ENCODE peak calls at places on chromosomes 2 and 18, in ten cellular contexts. F is natural killer cell, B is fibroblast of the aortic adventitia, V is Peyer's patch, M is nephron progenitor cell, Q is ascending aorta, R is pancreas, U is HFF-Myc, S is AG10803, K is neural crest cell. Y is an unnamed sample.

GRCh38 chr2:101736861-101737291 is 39.4 kb downstream of the MAP4K4 start:
- DNase-seq in F (no peak), B (peak), V (no peak), M (no peak), Q (no peak), R (no peak), U (no peak), S (peak), K (no peak), Y (no peak)

GRCh38 chr18:3683483-3683882 is 233.5 kb downstream of the TGIF1 start:
- DNase-seq in F (no peak), B (no peak), V (no peak), M (no peak), Q (no peak), R (no peak), U (no peak), S (no peak), K (no peak), Y (no peak)

GRCh38 chr18:63799164-63799563 is 23.9 kb downstream of the SERPINB7 start:
- DNase-seq in F (no peak), B (no peak), V (no peak), M (no peak), Q (no peak), R (no peak), U (no peak), S (no peak), K (no peak), Y (no peak)

GRCh38 chr2:70122470-70122869 is 35.2 kb downstream of the PCBP1 start:
- DNase-seq in F (no peak), B (no peak), V (no peak), M (no peak), Q (no peak), R (no peak), U (no peak), S (peak), K (no peak), Y (no peak)

GRCh38 chr2:101983928-101984327 is 7.8 kb upstream of the IL1R2 start:
- DNase-seq in F (no peak), B (peak), V (no peak), M (no peak), Q (no peak), R (no peak), U (no peak), S (no peak), K (no peak), Y (no peak)

GRCh38 chr18:23179416-23179815 is 44.1 kb downstream of the CABLES1 start:
- DNase-seq in F (no peak), B (no peak), V (no peak), M (no peak), Q (no peak), R (peak), U (no peak), S (no peak), K (no peak), Y (no peak)

GRCh38 chr18:47730795-47731194 is 199.7 kb downstream of the SMAD2 start:
- DNase-seq in F (no peak), B (no peak), V (no peak), M (no peak), Q (no peak), R (no peak), U (no peak), S (peak), K (no peak), Y (no peak)

GRCh38 chr18:11497585-11497984 is 111.8 kb upstream of the SLC35G4 start:
- DNase-seq in F (no peak), B (peak), V (no peak), M (no peak), Q (no peak), R (no peak), U (no peak), S (peak), K (no peak), Y (no peak)

GRCh38 chr2:46711156-46711555 is 204.4 kb downstream of the MCFD2 start:
- DNase-seq in F (no peak), B (peak), V (no peak), M (no peak), Q (no peak), R (no peak), U (no peak), S (no peak), K (no peak), Y (no peak)

GRCh38 chr2:1455466-1455865 is 42.2 kb downstream of the TPO start:
- DNase-seq in F (no peak), B (no peak), V (no peak), M (no peak), Q (no peak), R (no peak), U (peak), S (peak), K (no peak), Y (no peak)

GRCh38 chr2:101776172-101777043 is 78.9 kb downstream of the MAP4K4 start:
- DNase-seq in F (no peak), B (peak), V (no peak), M (peak), Q (no peak), R (no peak), U (no peak), S (no peak), K (no peak), Y (no peak)

GRCh38 chr2:36069083-36069482 is 286.5 kb upstream of the CRIM1 start:
- DNase-seq in F (no peak), B (no peak), V (no peak), M (no peak), Q (no peak), R (no peak), U (no peak), S (no peak), K (no peak), Y (no peak)

GRCh38 chr2:66587216-66587615 is 152.3 kb downstream of the MEIS1 start:
- DNase-seq in F (no peak), B (no peak), V (no peak), M (no peak), Q (no peak), R (peak), U (no peak), S (peak), K (no peak), Y (no peak)

GRCh38 chr2:62706721-62707516 is 1.4 kb downstream of the EHBP1 start:
- DNase-seq in F (no peak), B (peak), V (no peak), M (no peak), Q (no peak), R (no peak), U (no peak), S (no peak), K (no peak), Y (no peak)

GRCh38 chr2:128286011-128286721 is 32.5 kb downstream of the HS6ST1 start:
- DNase-seq in F (no peak), B (no peak), V (no peak), M (no peak), Q (no peak), R (no peak), U (no peak), S (no peak), K (no peak), Y (no peak)

GRCh38 chr2:142989276-142990204 is 112.1 kb downstream of the KYNU start:
- DNase-seq in F (no peak), B (peak), V (no peak), M (no peak), Q (no peak), R (no peak), U (no peak), S (peak), K (no peak), Y (no peak)

GRCh38 chr2:236045264-236046235 is 122.6 kb downstream of the GBX2 start:
- DNase-seq in F (no peak), B (no peak), V (no peak), M (no peak), Q (no peak), R (no peak), U (no peak), S (no peak), K (no peak), Y (no peak)

GRCh38 chr2:101160454-101160853 is 9.3 kb upstream of the TBC1D8 start:
- DNase-seq in F (no peak), B (peak), V (no peak), M (no peak), Q (no peak), R (peak), U (no peak), S (peak), K (no peak), Y (no peak)

GRCh38 chr18:54134053-54134452 is 90.4 kb downstream of the MBD2 start:
- DNase-seq in F (no peak), B (no peak), V (no peak), M (no peak), Q (no peak), R (no peak), U (no peak), S (peak), K (no peak), Y (no peak)

GRCh38 chr2:239791727-239792648 is 233.2 kb downstream of the NDUFA10 start:
- DNase-seq in F (no peak), B (no peak), V (peak), M (no peak), Q (no peak), R (no peak), U (no peak), S (no peak), K (no peak), Y (peak)

GRCh38 chr18:62767321-62767720 is 52.0 kb downstream of the PHLPP1 start:
- DNase-seq in F (no peak), B (peak), V (no peak), M (no peak), Q (no peak), R (no peak), U (no peak), S (peak), K (no peak), Y (no peak)

GRCh38 chr18:50424877-50425690 is 50.2 kb downstream of the SKA1 start:
- DNase-seq in F (no peak), B (peak), V (no peak), M (no peak), Q (no peak), R (peak), U (peak), S (peak), K (no peak), Y (no peak)

GRCh38 chr2:191115391-191115790 is 35.4 kb downstream of the STAT4 start:
- DNase-seq in F (peak), B (no peak), V (no peak), M (no peak), Q (no peak), R (no peak), U (no peak), S (no peak), K (no peak), Y (no peak)

GRCh38 chr2:69509011-69509749 is 71.9 kb upstream of the NFU1 start:
- DNase-seq in F (no peak), B (no peak), V (no peak), M (no peak), Q (no peak), R (no peak), U (no peak), S (peak), K (no peak), Y (no peak)

GRCh38 chr2:139465789-139466188 is 685.6 kb upstream of the NXPH2 start:
- DNase-seq in F (no peak), B (no peak), V (no peak), M (no peak), Q (no peak), R (no peak), U (no peak), S (no peak), K (no peak), Y (no peak)

GRCh38 chr2:176535480-176536113 is 266.4 kb downstream of the MTX2 start:
- DNase-seq in F (no peak), B (no peak), V (no peak), M (no peak), Q (no peak), R (no peak), U (no peak), S (no peak), K (no peak), Y (no peak)

GRCh38 chr2:136051001-136051724 is 65.7 kb upstream of the DARS1 start:
- DNase-seq in F (no peak), B (no peak), V (no peak), M (no peak), Q (no peak), R (no peak), U (no peak), S (no peak), K (no peak), Y (no peak)
- TF ChIP-seq CTCF in F (no peak), B (no peak), V (no peak), M (no peak), Q (no peak), R (no peak), U (no peak), S (no peak), K (no peak), Y (no peak)

GRCh38 chr18:45440246-45440645 is 175.0 kb upstream of the SLC14A2 start:
- DNase-seq in F (no peak), B (no peak), V (no peak), M (no peak), Q (no peak), R (no peak), U (no peak), S (no peak), K (no peak), Y (no peak)

GRCh38 chr18:45437399-45437798 is 177.9 kb upstream of the SLC14A2 start:
- DNase-seq in F (no peak), B (no peak), V (no peak), M (no peak), Q (no peak), R (no peak), U (no peak), S (no peak), K (no peak), Y (no peak)

GRCh38 chr18:45435810-45436209 is 179.5 kb upstream of the SLC14A2 start:
- DNase-seq in F (no peak), B (no peak), V (no peak), M (no peak), Q (no peak), R (no peak), U (no peak), S (no peak), K (no peak), Y (no peak)

GRCh38 chr18:45441110-45441842 is 174.0 kb upstream of the SLC14A2 start:
- DNase-seq in F (no peak), B (peak), V (no peak), M (no peak), Q (no peak), R (no peak), U (no peak), S (peak), K (no peak), Y (no peak)
- TF ChIP-seq CTCF in F (no peak), B (peak), V (no peak), M (peak), Q (peak), R (no peak), U (peak), S (peak), K (peak), Y (peak)

GRCh38 chr2:218277921-218278320 is 7.6 kb downstream of the PNKD start:
- DNase-seq in F (no peak), B (no peak), V (no peak), M (no peak), Q (no peak), R (no peak), U (no peak), S (no peak), K (no peak), Y (no peak)

GRCh38 chr2:218274586-218274985 is 4.3 kb downstream of the PNKD start:
- DNase-seq in F (no peak), B (no peak), V (no peak), M (no peak), Q (no peak), R (no peak), U (no peak), S (no peak), K (no peak), Y (no peak)

GRCh38 chr2:218275368-218276072 is 5.2 kb downstream of the PNKD start:
- DNase-seq in F (no peak), B (no peak), V (no peak), M (no peak), Q (no peak), R (no peak), U (no peak), S (no peak), K (no peak), Y (no peak)

GRCh38 chr2:218278531-218279360 is 8.4 kb downstream of the PNKD start:
- DNase-seq in F (no peak), B (no peak), V (no peak), M (no peak), Q (no peak), R (no peak), U (no peak), S (no peak), K (no peak), Y (no peak)

DNA sequence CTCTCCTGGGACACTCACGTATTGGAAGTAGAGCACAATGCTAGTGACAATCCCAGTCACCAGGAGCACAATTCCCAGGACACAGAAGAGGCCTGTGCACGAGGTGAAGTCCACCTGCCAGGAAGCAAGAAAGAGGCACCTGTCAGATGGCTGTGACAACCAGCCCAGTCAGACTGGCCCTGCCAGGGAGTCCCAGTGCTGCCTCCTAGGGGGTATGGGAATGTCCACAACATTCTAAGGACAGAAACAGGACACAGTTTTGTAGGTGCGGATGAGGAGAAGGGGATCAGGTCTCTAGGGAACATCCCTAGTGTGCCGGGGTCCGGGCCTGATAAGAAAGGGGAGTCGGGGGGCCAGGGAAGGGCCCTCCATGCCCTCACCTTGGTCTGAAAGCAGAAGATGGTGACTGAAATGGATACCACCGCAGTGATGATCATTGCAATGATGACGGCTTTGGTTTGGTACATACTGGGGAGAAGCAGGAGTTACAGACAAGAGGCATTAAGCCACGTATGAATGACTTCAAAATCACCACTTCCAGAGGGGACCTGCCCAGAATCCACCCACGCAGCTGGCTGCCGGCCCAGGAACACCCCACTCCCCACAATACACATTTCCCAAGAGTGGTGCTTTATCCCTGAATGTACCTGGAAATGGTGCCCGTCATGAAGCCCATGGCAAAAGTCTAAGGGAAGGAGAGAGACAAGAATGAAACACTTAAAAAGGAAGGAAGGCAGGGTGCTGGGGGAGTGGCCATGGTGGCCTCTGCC is 6.9 kb downstream of the PNKD start:
- DNase-seq in F (no peak), B (no peak), V (no peak), M (no peak), Q (no peak), R (no peak), U (no peak), S (no peak), K (no peak), Y (no peak)
- TF ChIP-seq CTCF in F (no peak), B (no peak), V (no peak), M (no peak), Q (no peak), R (no peak), U (peak), S (no peak), K (no peak), Y (no peak)

GRCh38 chr2:216519154-216519762 is 20.6 kb downstream of the RPL37A start:
- DNase-seq in F (peak), B (peak), V (no peak), M (peak), Q (no peak), R (peak), U (peak), S (peak), K (peak), Y (no peak)
- TF ChIP-seq CTCF in F (peak), B (peak), V (no peak), M (peak), Q (peak), R (peak), U (peak), S (peak), K (peak), Y (peak)